ENCODE peak calls at places on chromosomes 16 and 17, in five cellular contexts. J is M059J, E is left ventricle myocardium inferior, Z is endothelial cell of umbilical vein, B is ovary. Q is an unnamed sample.

GRCh38 chr16:68287276-68288251 is 23.2 kb downstream of the SLC7A6OS start:
- DNase-seq in J (peak; percentile 99), E (peak; percentile 80), Z (peak; percentile 89), B (no peak), Q (peak; percentile 71)

GRCh38 chr17:1714488-1714979 is 4.4 kb upstream of the TLCD2 start:
- DNase-seq in J (peak; percentile 96), E (peak; percentile 99), Z (peak; percentile 96), B (peak; percentile 99), Q (peak; percentile 80)

GRCh38 chr17:34974794-34975428 is 5.4 kb upstream of the LIG3 start:
- DNase-seq in J (peak; percentile 59), E (no peak), Z (no peak), B (no peak), Q (no peak)

GRCh38 chr17:30554839-30555751 is 77.9 kb downstream of the GOSR1 start:
- DNase-seq in J (peak; percentile 26), E (no peak), Z (peak; percentile 34), B (no peak), Q (no peak)

GRCh38 chr17:42460371-42460770 is 1.7 kb downstream of the ATP6V0A1 start:
- DNase-seq in J (peak; percentile 57), E (no peak), Z (no peak), B (no peak), Q (no peak)

GRCh38 chr17:82534401-82534812 is 14.9 kb downstream of the FOXK2 start:
- DNase-seq in J (no peak), E (no peak), Z (no peak), B (no peak), Q (peak; percentile 58)

GRCh38 chr17:40025991-40026815 is 11.0 kb downstream of the CSF3 start:
- DNase-seq in J (peak; percentile 75), E (no peak), Z (peak; percentile 71), B (no peak), Q (peak; percentile 76)

GRCh38 chr17:63568563-63568962 is 18.3 kb downstream of the DCAF7 start:
- DNase-seq in J (no peak), E (no peak), Z (no peak), B (no peak), Q (no peak)

GRCh38 chr16:81451753-81452680 is 7.4 kb downstream of the CMIP start:
- DNase-seq in J (no peak), E (no peak), Z (no peak), B (no peak), Q (no peak)

GRCh38 chr16:57178793-57179212 is 7.0 kb downstream of the PSME3IP1 start:
- DNase-seq in J (no peak), E (no peak), Z (peak; percentile 35), B (no peak), Q (peak; percentile 36)

GRCh38 chr16:52050418-52050817 is 496.5 kb downstream of the TOX3 start:
- DNase-seq in J (peak; percentile 69), E (no peak), Z (no peak), B (no peak), Q (peak; percentile 89)

Q was measured in bronchial epithelial cell.